ENCODE peak calls at places on chromosome 11, in six cellular contexts. V, C, G, O, K and I are unnamed samples.

GRCh38 chr11:109150603-109151002 is 271.4 kb upstream of the C11orf87 start:
- DNase-seq in G (no peak), K (no peak), V (no peak), O (no peak), C (no peak), I (no peak)

GRCh38 chr11:93686226-93686625 is 24.7 kb downstream of the CEP295 start:
- DNase-seq in G (no peak), K (no peak), O (no peak), C (no peak), V (no peak), I (no peak)

GRCh38 chr11:127470485-127470884 is 469.9 kb upstream of the KIRREL3 start:
- DNase-seq in V (peak), K (no peak), O (no peak), C (peak), G (peak), I (peak)

GRCh38 chr11:11782532-11783110 is 59.2 kb upstream of the USP47 start:
- DNase-seq in G (no peak), K (no peak), O (no peak), C (no peak), V (no peak), I (no peak)

GRCh38 chr11:36594316-36594989 is at the start of gene IFTAP:
- DNase-seq in O (peak), K (peak), G (peak), V (peak), C (peak), I (peak)

GRCh38 chr11:68402355-68403031 is 58.1 kb upstream of the PPP6R3 start:
- DNase-seq in G (no peak), C (no peak), K (no peak), V (no peak), O (no peak), I (peak)

GRCh38 chr11:95132956-95133355 is 43.3 kb downstream of the ENDOD1 start:
- DNase-seq in C (no peak), V (no peak), G (no peak), O (no peak), K (no peak), I (no peak)

GRCh38 chr11:119664063-119664572 is 64.9 kb downstream of the NECTIN1 start:
- DNase-seq in G (no peak), V (no peak), C (no peak), O (no peak), K (peak), I (peak)

GRCh38 chr11:43419460-43419859 is 60.7 kb downstream of the TTC17 start:
- DNase-seq in K (peak), G (peak), C (peak), V (peak), O (no peak), I (no peak)

GRCh38 chr11:88377151-88377550 is 39.6 kb upstream of the CTSC start:
- DNase-seq in G (no peak), V (no peak), K (no peak), C (no peak), O (no peak), I (no peak)

GRCh38 chr11:128246364-128247234 is 340.8 kb downstream of the ETS1 start:
- DNase-seq in G (no peak), O (no peak), C (no peak), V (no peak), K (no peak), I (no peak)

GRCh38 chr11:88402192-88402715 is 64.7 kb upstream of the CTSC start:
- DNase-seq in O (no peak), C (peak), V (no peak), G (peak), K (no peak), I (no peak)

GRCh38 chr11:19756675-19757475 is 44.2 kb downstream of the NAV2 start:
- DNase-seq in V (no peak), G (peak), K (no peak), C (no peak), O (no peak), I (no peak)

GRCh38 chr11:129377739-129378138 is 2.1 kb downstream of the BARX2 start:
- DNase-seq in V (no peak), K (no peak), C (no peak), O (no peak), G (no peak), I (no peak)

GRCh38 chr11:92342886-92343285 is 118.3 kb downstream of the FAT3 start:
- DNase-seq in V (no peak), O (no peak), C (no peak), K (no peak), G (no peak), I (no peak)

GRCh38 chr11:125330462-125331325 is 165.4 kb downstream of the FEZ1 start:
- DNase-seq in C (no peak), K (no peak), O (no peak), G (no peak), V (no peak), I (no peak)

GRCh38 chr11:112292785-112293407 is 32.2 kb upstream of the PLET1 start:
- DNase-seq in K (no peak), O (no peak), V (no peak), G (peak), C (peak), I (no peak)

GRCh38 chr11:118290923-118291322 is 13.6 kb upstream of the CD3E start:
- DNase-seq in G (peak), C (peak), V (peak), O (no peak), K (peak), I (no peak)

GRCh38 chr11:121246021-121246768 is 46.4 kb upstream of the SC5D start:
- DNase-seq in C (no peak), O (no peak), G (no peak), K (no peak), V (peak), I (peak)

GRCh38 chr11:67548555-67549110 is 25.4 kb upstream of the CABP2 start:
- DNase-seq in V (no peak), O (no peak), C (no peak), G (no peak), K (no peak), I (no peak)

GRCh38 chr11:63914896-63915681 is 1.9 kb downstream of the RCOR2 start:
- DNase-seq in V (no peak), C (no peak), O (no peak), G (no peak), K (no peak), I (no peak)

GRCh38 chr11:14318581-14318981 is 40.4 kb downstream of the RRAS2 start:
- DNase-seq in K (no peak), V (no peak), C (no peak), G (peak), O (no peak), I (no peak)

GRCh38 chr11:121534131-121535093 is 81.6 kb upstream of the SORL1-AS1 start:
- DNase-seq in O (no peak), G (no peak), V (no peak), K (no peak), C (no peak), I (no peak)

GRCh38 chr11:35862666-35863065 is 81.2 kb upstream of the LDLRAD3 start:
- DNase-seq in V (no peak), C (no peak), K (no peak), G (no peak), O (no peak), I (no peak)

GRCh38 chr11:7589861-7590260 is 76.1 kb downstream of the PPFIBP2 start:
- DNase-seq in C (no peak), G (no peak), O (no peak), K (no peak), V (no peak), I (no peak)

GRCh38 chr11:128840137-128840536 is 27.0 kb downstream of the KCNJ1 start:
- DNase-seq in K (no peak), G (peak), C (no peak), O (no peak), V (no peak), I (no peak)

GRCh38 chr11:14819596-14819995 is 72.4 kb downstream of the CYP2R1 start:
- DNase-seq in V (no peak), G (no peak), C (no peak), K (no peak), O (no peak), I (no peak)

GRCh38 chr11:43937434-43938411 is 4.7 kb upstream of the C11orf96 start:
- DNase-seq in G (peak), C (peak), K (no peak), O (no peak), V (peak), I (no peak)

GRCh38 chr11:66880484-66881211 is 23.8 kb downstream of the LRFN4 start:
- DNase-seq in K (no peak), V (no peak), C (no peak), O (no peak), G (no peak), I (no peak)

GRCh38 chr11:20089796-20090653 is 70.2 kb downstream of the DBX1 start:
- DNase-seq in K (peak), G (peak), O (no peak), C (no peak), V (peak), I (no peak)

GRCh38 chr11:113817162-113817561 is 37.6 kb downstream of the CLDN25 start:
- DNase-seq in C (no peak), K (no peak), O (no peak), G (no peak), V (no peak), I (no peak)

DNA sequence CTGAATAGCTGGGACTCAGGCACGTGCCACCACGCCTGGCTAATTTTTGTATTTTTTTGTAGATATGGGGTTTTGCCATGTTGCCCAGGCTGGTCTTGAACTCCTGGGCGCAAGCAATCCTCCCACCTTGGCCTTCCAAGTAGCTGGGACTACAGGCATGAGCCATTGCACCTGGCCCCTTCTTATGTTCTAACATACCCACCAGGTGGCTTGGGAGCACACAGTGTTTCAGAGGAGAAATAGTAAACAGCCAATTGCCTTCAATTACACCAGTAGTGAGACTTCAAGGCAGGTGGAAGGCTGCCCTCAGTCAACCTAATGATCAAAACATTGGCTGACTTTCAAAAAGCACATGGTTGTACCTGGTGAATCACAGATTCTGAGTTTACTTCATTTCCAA is 167.2 kb downstream of the SWAP70 start:
- DNase-seq in O (no peak), G (no peak), V (no peak), C (no peak), K (no peak), I (peak)
- TF ChIP-seq JUN in O (no peak), G (no peak), V (no peak), C (no peak), K (no peak), I (no peak)

DNA sequence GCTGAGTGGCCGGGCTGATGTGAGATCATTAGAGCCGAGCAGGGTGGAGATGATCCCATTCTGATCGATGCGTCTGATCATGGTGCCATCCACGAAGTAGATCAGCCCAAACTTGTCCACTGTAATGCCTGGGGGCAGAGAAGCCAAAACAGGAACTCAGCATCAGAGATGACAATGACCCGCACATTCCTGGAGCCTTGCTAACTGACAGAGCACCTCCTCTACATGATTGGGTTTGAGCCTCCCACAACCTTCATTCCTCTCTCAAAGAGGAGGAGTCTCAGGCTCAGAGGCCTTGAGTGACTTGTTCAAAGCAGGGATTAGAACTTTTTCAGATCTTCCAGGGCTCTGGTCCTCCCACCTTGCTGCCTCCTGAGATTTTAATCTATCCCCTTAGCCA is 133.7 kb upstream of the NARS2 start:
- DNase-seq in K (no peak), V (no peak), O (no peak), C (no peak), G (no peak), I (no peak)
- TF ChIP-seq JUN in K (no peak), V (no peak), O (no peak), C (no peak), G (no peak), I (no peak)

GRCh38 chr11:45665206-45665932 is at the start of gene CHST1:
- DNase-seq in C (peak), K (no peak), G (peak), V (peak), O (no peak), I (peak)
- TF ChIP-seq JUN in C (no peak), K (no peak), G (no peak), V (no peak), O (no peak), I (no peak)

GRCh38 chr11:123316003-123316402 is 114.1 kb upstream of the GRAMD1B start:
- DNase-seq in V (no peak), G (no peak), K (no peak), O (no peak), C (no peak), I (no peak)
- TF ChIP-seq JUN in V (no peak), G (no peak), K (no peak), O (no peak), C (no peak), I (no peak)